ENCODE peak calls at places on chromosomes 13 and 19, in nine cellular contexts. Z is NCI-H82; Q is CD8-positive, alpha-beta memory T cell; H is midbrain; R is AG08395; V is EL; G is endothelial cell; D is WTC11; I is mesothelial cell of epicardium. W is an unnamed sample.

GRCh38 chr19:8367327-8368001 is 3.5 kb downstream of the ANGPTL4 start:
- DNase-seq in Z (peak; percentile 61), Q (no peak), H (peak; percentile 84), R (peak; percentile 89), V (peak; percentile 97), G (peak; percentile 54), D (peak; percentile 74), I (peak; percentile 78), W (peak; percentile 86)

GRCh38 chr13:32330438-32330837 is 15.1 kb downstream of the BRCA2 start:
- DNase-seq in Z (no peak), Q (no peak), H (no peak), R (peak; percentile 30), V (peak; percentile 63), G (no peak), D (no peak), I (no peak), W (no peak)

GRCh38 chr19:49361438-49362047 is 673 bp downstream of the TEAD2 start:
- DNase-seq in Z (peak; percentile 73), Q (no peak), H (no peak), R (peak; percentile 88), V (peak; percentile 73), G (peak; percentile 84), D (peak; percentile 72), I (peak; percentile 77), W (no peak)

GRCh38 chr19:38201731-38202130 is 22.3 kb downstream of the DPF1 start:
- DNase-seq in Z (no peak), Q (no peak), H (no peak), R (no peak), V (no peak), G (no peak), D (no peak), I (no peak), W (no peak)

GRCh38 chr19:45637890-45638667 is 1.1 kb downstream of the EML2 start:
- DNase-seq in Z (peak; percentile 72), Q (no peak), H (no peak), R (peak; percentile 26), V (peak; percentile 74), G (no peak), D (no peak), I (no peak), W (no peak)

GRCh38 chr19:46886546-46887239 is 25.9 kb downstream of the ARHGAP35 start:
- DNase-seq in Z (no peak), Q (no peak), H (no peak), R (no peak), V (peak; percentile 61), G (no peak), D (no peak), I (no peak), W (no peak)

GRCh38 chr19:48615145-48616040 is 517 bp upstream of the FAM83E start:
- DNase-seq in Z (no peak), Q (no peak), H (no peak), R (no peak), V (no peak), G (no peak), D (no peak), I (no peak), W (no peak)

GRCh38 chr19:13212759-13213330 is 62.6 kb downstream of the IER2 start:
- DNase-seq in Z (peak; percentile 88), Q (peak; percentile 83), H (no peak), R (peak; percentile 50), V (peak; percentile 66), G (peak; percentile 61), D (peak; percentile 84), I (no peak), W (peak; percentile 17)

GRCh38 chr19:45630463-45630862 is 8.7 kb downstream of the EML2 start:
- DNase-seq in Z (no peak), Q (no peak), H (no peak), R (peak; percentile 87), V (peak; percentile 97), G (no peak), D (no peak), I (no peak), W (no peak)

GRCh38 chr13:32840840-32841713 is 175.1 kb upstream of the KL start:
- DNase-seq in Z (peak; percentile 4), Q (no peak), H (no peak), R (no peak), V (no peak), G (no peak), D (no peak), I (no peak), W (no peak)